ENCODE peak calls at places on chromosomes 6 and 20, in nine cellular contexts. X is Peyer's patch; A is CD8-positive, alpha-beta memory T cell; N is mesendoderm; I is foreskin fibroblast; V is heart right ventricle; J is bronchial epithelial cell; S is skeletal muscle cell; R is mucosa of descending colon. W is an unnamed sample.

GRCh38 chr6:29723666-29724588 is 693 bp downstream of the HLA-F start:
- DNase-seq in V (peak; percentile 60), X (peak; percentile 80), N (peak; percentile 44), J (no peak), R (peak; percentile 76), I (no peak), S (no peak), A (peak; percentile 73), W (no peak)

GRCh38 chr6:55818482-55818881 is 56.9 kb downstream of the BMP5 start:
- DNase-seq in S (peak; percentile 22), I (peak; percentile 30), A (no peak), N (no peak), J (peak; percentile 46), R (no peak), X (no peak), V (no peak), W (no peak)

GRCh38 chr6:816510-817084 is 123.7 kb upstream of the EXOC2 start:
- DNase-seq in S (no peak), N (peak; percentile 10), V (no peak), R (no peak), I (no peak), X (no peak), A (no peak), J (no peak), W (no peak)

GRCh38 chr20:64161595-64162238 is 2.5 kb upstream of the MYT1 start:
- DNase-seq in S (no peak), A (no peak), X (peak; percentile 55), V (peak; percentile 37), I (peak; percentile 21), R (peak; percentile 52), N (peak; percentile 88), J (peak; percentile 32), W (peak; percentile 9)

GRCh38 chr6:79134699-79135474 is 56.8 kb upstream of the PHIP start:
- DNase-seq in V (no peak), X (no peak), N (no peak), J (no peak), R (no peak), I (no peak), A (no peak), S (no peak), W (no peak)

GRCh38 chr6:13307508-13307995 is 20.8 kb downstream of the TBC1D7 start:
- DNase-seq in X (no peak), A (no peak), N (no peak), I (no peak), R (no peak), S (no peak), J (peak; percentile 99), V (no peak), W (no peak)

GRCh38 chr20:22977047-22977785 is 57.9 kb upstream of the SSTR4 start:
- DNase-seq in S (peak; percentile 22), V (no peak), A (no peak), X (no peak), N (no peak), J (no peak), I (no peak), R (peak; percentile 5), W (no peak)

GRCh38 chr20:4068708-4069107 is 53.4 kb upstream of the RNF24 start:
- DNase-seq in J (peak; percentile 81), S (no peak), R (no peak), X (no peak), V (no peak), N (no peak), A (no peak), I (no peak), W (no peak)

GRCh38 chr6:43159599-43159998 is 11.5 kb upstream of the SRF start:
- DNase-seq in X (no peak), J (no peak), I (no peak), S (no peak), A (no peak), V (no peak), R (no peak), N (no peak), W (no peak)

GRCh38 chr6:56349196-56349595 is 101.8 kb upstream of the COL21A1 start:
- DNase-seq in S (no peak), N (no peak), R (no peak), X (no peak), V (no peak), I (no peak), J (peak; percentile 32), A (no peak), W (peak; percentile 73)

DNA sequence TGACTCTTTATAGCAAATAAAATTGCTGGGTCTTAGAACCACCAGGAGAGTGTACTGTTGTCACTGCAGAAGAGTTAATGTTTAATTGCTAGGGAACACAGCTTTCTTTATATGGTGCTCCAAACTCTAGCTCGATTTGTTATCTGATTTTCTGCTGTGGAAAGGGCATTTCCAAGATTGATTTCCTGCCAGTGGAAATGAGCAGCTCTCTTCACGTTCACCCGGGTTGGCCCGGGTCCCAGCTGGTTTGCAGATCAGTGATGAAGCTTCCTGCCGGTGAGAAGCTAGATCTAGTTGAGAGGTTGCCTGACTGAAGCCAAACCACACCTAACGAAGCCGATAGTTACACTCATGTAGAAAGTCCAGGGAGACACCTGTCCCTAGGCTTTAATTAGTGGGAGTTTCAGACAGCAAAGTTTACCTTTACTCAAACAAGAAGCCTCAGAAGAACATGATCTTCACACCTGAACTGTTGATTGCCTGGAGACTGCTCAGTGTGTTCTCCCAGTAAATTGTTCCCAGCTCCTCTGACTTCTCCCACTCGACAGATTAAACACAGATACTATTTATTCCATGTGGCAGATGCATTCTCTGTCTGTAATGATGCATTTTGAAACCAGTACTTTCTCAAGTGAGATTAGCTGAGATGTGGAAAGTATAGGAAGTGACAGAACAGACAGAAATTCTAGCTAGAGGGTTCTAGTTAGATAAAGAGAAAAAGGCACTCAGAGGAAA is 27.8 kb downstream of the PAQR8 start:
- DNase-seq in V (peak; percentile 54), X (peak; percentile 88), I (peak; percentile 44), A (peak; percentile 28), J (peak; percentile 51), R (peak; percentile 86), N (no peak), S (peak; percentile 21), W (no peak)
- H3K4me3 ChIP-seq in V (no peak overlapping the region), X (no peak overlapping the region), I (no peak overlapping the region), A (peak overlapping the region; percentile 33), J (no peak overlapping the region), R (no peak overlapping the region), N (no peak overlapping the region), S (no peak overlapping the region), W (no peak overlapping the region)

GRCh38 chr20:1505361-1505760 is 14.1 kb upstream of the SIRPB2 start:
- DNase-seq in I (no peak), J (peak; percentile 95), S (no peak), R (no peak), N (no peak), V (no peak), X (no peak), A (no peak), W (no peak)
- H3K4me3 ChIP-seq in I (no peak overlapping the region), J (no peak overlapping the region), S (no peak overlapping the region), R (no peak overlapping the region), N (no peak overlapping the region), V (no peak overlapping the region), X (no peak overlapping the region), A (no peak overlapping the region), W (no peak overlapping the region)

DNA sequence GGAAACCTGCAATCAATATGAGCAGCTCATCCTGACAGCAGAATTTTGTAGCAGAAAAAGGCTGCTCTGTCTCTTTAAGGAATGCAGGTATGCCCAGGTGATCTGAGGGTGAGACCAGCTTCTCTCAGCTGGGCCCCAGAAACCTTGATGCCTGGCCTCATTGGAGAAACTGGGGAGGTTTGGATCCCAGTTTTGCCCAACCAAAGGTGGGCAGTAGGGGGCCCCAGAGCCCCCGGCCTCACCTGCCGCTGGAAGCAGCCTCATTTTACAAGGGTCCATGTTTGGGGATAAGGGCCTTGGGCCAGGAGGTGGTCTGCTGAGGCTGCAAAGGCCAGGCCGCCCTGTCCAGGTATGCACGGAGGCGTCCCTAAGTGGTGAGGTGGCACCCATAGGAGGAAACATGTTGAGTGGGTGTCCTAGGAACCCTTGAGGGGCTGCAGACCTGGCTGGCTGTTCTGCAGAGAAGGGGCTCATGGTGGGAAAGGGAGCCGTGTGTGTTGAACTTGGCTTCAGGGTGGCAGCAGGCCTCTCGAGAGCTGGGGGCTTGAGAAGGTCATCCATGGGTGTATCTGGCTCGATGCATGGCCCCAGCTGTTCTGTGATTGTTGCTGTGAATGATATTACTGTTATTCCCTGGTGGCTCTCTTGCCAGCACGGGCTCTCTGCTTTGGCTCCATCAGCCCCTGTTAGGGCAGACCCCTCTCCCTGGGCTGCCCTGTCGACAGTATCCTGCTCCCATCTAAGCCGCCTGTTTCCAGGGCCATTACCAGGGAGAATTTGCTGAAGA is 208.4 kb downstream of the CDH4 start:
- DNase-seq in S (no peak), V (no peak), N (no peak), I (no peak), R (no peak), J (no peak), A (no peak), X (no peak), W (no peak)
- H3K4me3 ChIP-seq in S (no peak overlapping the region), V (no peak overlapping the region), N (no peak overlapping the region), I (no peak overlapping the region), R (no peak overlapping the region), J (no peak overlapping the region), A (no peak overlapping the region), X (no peak overlapping the region), W (no peak overlapping the region)

DNA sequence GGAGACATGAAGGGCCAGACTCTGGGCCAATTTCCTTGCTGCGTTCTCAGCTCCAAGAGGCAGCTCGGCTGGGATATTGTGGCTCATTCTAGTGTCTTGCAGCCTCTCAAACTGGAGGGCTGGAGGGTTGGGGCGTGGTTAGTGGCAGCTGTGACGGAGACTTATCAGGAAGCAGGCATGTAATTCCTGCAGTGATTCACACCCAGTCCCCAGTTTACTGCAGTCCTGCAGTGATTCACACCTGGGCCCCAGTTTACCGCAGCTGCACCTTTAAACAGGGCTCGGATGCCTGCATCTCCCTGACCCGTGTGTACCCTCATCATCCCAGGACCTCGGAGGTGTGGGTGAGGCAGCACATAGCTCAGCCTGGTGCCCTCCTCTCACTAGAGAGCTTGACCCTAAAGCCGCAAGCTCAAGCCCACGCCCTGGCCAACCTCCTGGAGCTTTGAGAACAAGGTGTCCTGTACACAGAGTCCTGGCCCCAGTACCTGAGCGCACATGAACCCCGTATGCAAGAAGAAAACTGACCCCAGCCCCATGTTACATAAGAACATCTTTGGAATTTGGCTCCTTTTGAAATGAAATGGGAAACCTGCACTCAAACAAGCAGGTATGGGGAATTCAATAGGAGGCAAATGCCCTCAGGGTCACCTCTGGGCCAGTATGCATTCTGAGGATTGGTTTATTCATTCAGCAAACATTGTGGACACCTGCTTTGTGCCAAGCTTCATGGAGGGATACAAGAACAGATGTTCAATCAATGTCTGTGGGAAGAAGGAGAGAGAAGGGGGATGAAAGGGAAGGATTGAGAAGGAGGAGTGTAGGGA is 55.3 kb upstream of the FAM83D start:
- DNase-seq in R (peak; percentile 86), S (no peak), I (no peak), N (peak; percentile 56), A (peak; percentile 42), V (no peak), X (no peak), J (peak; percentile 87), W (no peak)
- H3K4me3 ChIP-seq in R (no peak overlapping the region), S (no peak overlapping the region), I (no peak overlapping the region), N (no peak overlapping the region), A (no peak overlapping the region), V (no peak overlapping the region), X (no peak overlapping the region), J (no peak overlapping the region), W (no peak overlapping the region)

DNA sequence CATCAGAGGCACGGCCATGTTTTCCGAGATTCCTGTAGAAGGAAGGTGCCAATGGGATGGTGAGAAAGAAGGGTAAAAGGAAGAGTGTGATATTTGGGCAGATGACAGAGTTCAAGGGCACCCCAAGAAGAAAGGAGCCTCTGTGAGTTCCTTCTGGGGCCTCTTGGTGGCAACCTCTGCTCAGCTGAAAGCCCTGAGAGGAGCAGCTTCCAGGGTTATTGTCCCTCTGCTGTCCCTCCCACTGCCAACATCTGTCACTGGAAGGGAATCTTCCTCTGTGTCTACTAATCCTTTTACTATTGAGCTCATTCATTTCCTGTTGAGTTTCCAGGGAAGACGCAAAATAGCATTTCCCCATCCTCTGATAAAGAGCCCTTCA is 40.0 kb upstream of the KCNK16 start:
- DNase-seq in N (peak; percentile 85), A (no peak), S (no peak), V (no peak), R (no peak), I (peak; percentile 35), X (no peak), J (no peak), W (no peak)
- H3K4me3 ChIP-seq in N (no peak overlapping the region), A (no peak overlapping the region), S (no peak overlapping the region), V (no peak overlapping the region), R (no peak overlapping the region), I (no peak overlapping the region), X (no peak overlapping the region), J (no peak overlapping the region), W (no peak overlapping the region)